ENCODE peak calls at places on chromosomes 7 and 10, in four cellular contexts. T is SK-N-SH, Q is GM12878, P is H1. C is an unnamed sample.

GRCh38 chr7:122306320-122307227 is 2.0 kb upstream of the FEZF1 start:
- DNase-seq in T (no peak), Q (no peak), P (no peak), C (no peak)

GRCh38 chr7:143974457-143974856 is 19.8 kb downstream of the OR2F1 start:
- DNase-seq in T (no peak), Q (no peak), P (no peak), C (peak; percentile 70)

GRCh38 chr10:122553341-122553740 is 7.2 kb upstream of the DMBT1 start:
- DNase-seq in T (no peak), Q (no peak), P (no peak), C (no peak)

GRCh38 chr10:107631876-107632275 is 467.4 kb upstream of the SORCS1 start:
- DNase-seq in T (no peak), Q (no peak), P (no peak), C (no peak)

GRCh38 chr7:74185636-74186035 is 11.5 kb downstream of the EIF4H start:
- DNase-seq in T (no peak), Q (no peak), P (no peak), C (no peak)

GRCh38 chr7:3092468-3092867 is 48.8 kb upstream of the CARD11 start:
- DNase-seq in T (no peak), Q (peak; percentile 63), P (no peak), C (no peak)

GRCh38 chr7:18208921-18209320 is 181.3 kb upstream of the PRPS1L1 start:
- DNase-seq in T (no peak), Q (no peak), P (no peak), C (no peak)

GRCh38 chr7:114916261-114916892 is 5.5 kb upstream of the MDFIC start:
- DNase-seq in T (no peak), Q (peak; percentile 85), P (no peak), C (no peak)

GRCh38 chr10:17226891-17227303 is 1.1 kb upstream of the VIM start:
- DNase-seq in T (no peak), Q (no peak), P (no peak), C (no peak)

GRCh38 chr7:110852156-110852858 is 238.6 kb upstream of the LRRN3 start:
- DNase-seq in T (no peak), Q (no peak), P (no peak), C (no peak)

GRCh38 chr7:41972776-41973175 is 264.2 kb downstream of the GLI3 start:
- DNase-seq in T (no peak), Q (no peak), P (no peak), C (no peak)

GRCh38 chr7:41971640-41972187 is 265.3 kb downstream of the GLI3 start:
- DNase-seq in T (no peak), Q (no peak), P (no peak), C (peak; percentile 59)

GRCh38 chr7:41969713-41970112 is 266.8 kb upstream of the INHBA start:
- DNase-seq in T (no peak), Q (no peak), P (no peak), C (no peak)

GRCh38 chr7:41972270-41972669 is 264.7 kb downstream of the GLI3 start:
- DNase-seq in T (no peak), Q (no peak), P (no peak), C (no peak)

GRCh38 chr7:41970946-41971345 is 266.1 kb downstream of the GLI3 start:
- DNase-seq in T (no peak), Q (no peak), P (no peak), C (no peak)
- TF ChIP-seq TCF12 in T (no peak), Q (no peak), P (no peak), C (no peak)

GRCh38 chr10:125739994-125740679 is 20.6 kb downstream of the EDRF1 start:
- DNase-seq in T (no peak), Q (no peak), P (no peak), C (no peak)
- TF ChIP-seq TCF12 in T (no peak), Q (no peak), P (no peak), C (no peak)

GRCh38 chr7:43585521-43585920 is 2.6 kb downstream of the STK17A start:
- DNase-seq in T (no peak), Q (no peak), P (no peak), C (peak; percentile 43)
- TF ChIP-seq TCF12 in T (no peak), Q (no peak), P (no peak), C (no peak)

GRCh38 chr10:132306951-132307751 is 599 bp downstream of the STK32C start:
- DNase-seq in T (peak; percentile 83), Q (no peak), P (no peak), C (peak; percentile 57)
- TF ChIP-seq TCF12 in T (no peak), Q (no peak), P (no peak), C (no peak)

GRCh38 chr7:101058355-101058754 is 26.9 kb upstream of the TRIM56 start:
- DNase-seq in T (no peak), Q (no peak), P (no peak), C (peak; percentile 48)
- TF ChIP-seq TCF12 in T (no peak), Q (no peak), P (no peak), C (no peak)

DNA sequence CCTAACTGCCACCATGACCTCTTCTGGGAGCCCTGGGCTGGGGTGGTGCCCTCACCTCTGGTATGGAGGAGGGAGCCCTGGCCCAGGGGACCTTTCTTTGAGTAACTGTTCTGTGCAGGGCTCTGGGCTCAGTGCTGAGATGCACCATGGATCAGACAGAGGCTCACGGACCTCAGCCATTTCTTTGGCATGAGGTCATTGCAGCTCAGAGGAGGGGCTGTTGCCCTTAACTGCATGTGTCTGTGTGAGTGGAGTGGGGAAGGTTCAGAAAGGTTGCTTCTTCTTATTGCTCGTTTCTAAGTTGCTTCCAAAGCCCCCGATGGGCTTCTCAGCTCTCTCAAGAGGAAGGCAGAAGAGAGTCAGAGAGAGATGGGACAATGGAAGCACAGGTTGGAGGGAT is 233.9 kb downstream of the RPS24 start:
- DNase-seq in T (peak; percentile 31), Q (no peak), P (no peak), C (no peak)
- TF ChIP-seq TCF12 in T (no peak), Q (no peak), P (no peak), C (no peak)

GRCh38 chr7:54187886-54188518 is 354.2 kb upstream of the VSTM2A start:
- DNase-seq in T (no peak), Q (no peak), P (no peak), C (no peak)
- TF ChIP-seq TCF12 in T (no peak), Q (no peak), P (no peak), C (no peak)

C was measured in HepG2.